ENCODE peak calls at places on chromosomes 3 and 15, in five cellular contexts. One of them, this sample, is unnamed.

GRCh38 chr15:67501836-67502461 is 19.0 kb upstream of the C15orf61 start:
- DNase-seq in epithelial cell of esophagus: peak
- DNase-seq in CD8-positive, alpha-beta T cell: no peak
- DNase-seq in WERI-Rb-1: no peak
- DNase-seq in suprapubic skin: no peak
- DNase-seq in this sample: no peak

GRCh38 chr3:48662753-48663488 is at the start of gene CELSR3:
- DNase-seq in epithelial cell of esophagus: peak
- DNase-seq in CD8-positive, alpha-beta T cell: peak
- DNase-seq in WERI-Rb-1: peak
- DNase-seq in suprapubic skin: no peak
- DNase-seq in this sample: no peak

GRCh38 chr3:20186600-20187004 is 596 bp upstream of the SGO1 start:
- DNase-seq in epithelial cell of esophagus: peak
- DNase-seq in CD8-positive, alpha-beta T cell: no peak
- DNase-seq in WERI-Rb-1: no peak
- DNase-seq in suprapubic skin: no peak
- DNase-seq in this sample: no peak

GRCh38 chr3:123026551-123027291 is 842 bp downstream of the SEMA5B start:
- DNase-seq in epithelial cell of esophagus: no peak
- DNase-seq in CD8-positive, alpha-beta T cell: no peak
- DNase-seq in WERI-Rb-1: no peak
- DNase-seq in suprapubic skin: peak
- DNase-seq in this sample: no peak

GRCh38 chr15:75174736-75175135 is 26.9 kb upstream of the C15orf39 start:
- DNase-seq in epithelial cell of esophagus: no peak
- DNase-seq in CD8-positive, alpha-beta T cell: no peak
- DNase-seq in WERI-Rb-1: no peak
- DNase-seq in suprapubic skin: no peak
- DNase-seq in this sample: no peak

GRCh38 chr15:55168350-55168974 is 28.3 kb downstream of the RSL24D1 start:
- DNase-seq in epithelial cell of esophagus: peak
- DNase-seq in CD8-positive, alpha-beta T cell: peak
- DNase-seq in WERI-Rb-1: peak
- DNase-seq in suprapubic skin: no peak
- DNase-seq in this sample: peak

GRCh38 chr3:191473766-191474198 is 12.8 kb downstream of the PYDC2 start:
- DNase-seq in epithelial cell of esophagus: no peak
- DNase-seq in CD8-positive, alpha-beta T cell: no peak
- DNase-seq in WERI-Rb-1: no peak
- DNase-seq in suprapubic skin: no peak
- DNase-seq in this sample: no peak

GRCh38 chr3:196528639-196529233 is 13.6 kb upstream of the SMCO1 start:
- DNase-seq in epithelial cell of esophagus: peak
- DNase-seq in CD8-positive, alpha-beta T cell: peak
- DNase-seq in WERI-Rb-1: no peak
- DNase-seq in suprapubic skin: no peak
- DNase-seq in this sample: peak

GRCh38 chr15:60376677-60377095 is 21.1 kb downstream of the ANXA2 start:
- DNase-seq in epithelial cell of esophagus: no peak
- DNase-seq in CD8-positive, alpha-beta T cell: no peak
- DNase-seq in WERI-Rb-1: no peak
- DNase-seq in suprapubic skin: no peak
- DNase-seq in this sample: no peak

GRCh38 chr15:32715276-32715675 is 2.5 kb upstream of the GREM1 start:
- DNase-seq in epithelial cell of esophagus: peak
- DNase-seq in CD8-positive, alpha-beta T cell: no peak
- DNase-seq in WERI-Rb-1: no peak
- DNase-seq in suprapubic skin: no peak
- DNase-seq in this sample: no peak

GRCh38 chr3:131636266-131636775 is 133.6 kb upstream of the MRPL3 start:
- DNase-seq in epithelial cell of esophagus: no peak
- DNase-seq in CD8-positive, alpha-beta T cell: no peak
- DNase-seq in WERI-Rb-1: peak
- DNase-seq in suprapubic skin: no peak
- DNase-seq in this sample: no peak

GRCh38 chr3:46663611-46664135 is 29.8 kb downstream of the ALS2CL start:
- DNase-seq in epithelial cell of esophagus: peak
- DNase-seq in CD8-positive, alpha-beta T cell: no peak
- DNase-seq in WERI-Rb-1: no peak
- DNase-seq in suprapubic skin: peak
- DNase-seq in this sample: no peak

GRCh38 chr3:81395739-81396138 is 365.7 kb downstream of the GBE1 start:
- DNase-seq in epithelial cell of esophagus: no peak
- DNase-seq in CD8-positive, alpha-beta T cell: no peak
- DNase-seq in WERI-Rb-1: peak
- DNase-seq in suprapubic skin: no peak
- DNase-seq in this sample: no peak

GRCh38 chr3:169722715-169723114 is 42.1 kb downstream of the TERC start:
- DNase-seq in epithelial cell of esophagus: no peak
- DNase-seq in CD8-positive, alpha-beta T cell: no peak
- DNase-seq in WERI-Rb-1: no peak
- DNase-seq in suprapubic skin: no peak
- DNase-seq in this sample: no peak

GRCh38 chr15:58934521-58934920 is 1.0 kb upstream of the SLTM start:
- DNase-seq in epithelial cell of esophagus: peak
- DNase-seq in CD8-positive, alpha-beta T cell: no peak
- DNase-seq in WERI-Rb-1: peak
- DNase-seq in suprapubic skin: no peak
- DNase-seq in this sample: no peak

GRCh38 chr3:173221010-173221409 is 80.0 kb upstream of the SPATA16 start:
- DNase-seq in epithelial cell of esophagus: peak
- DNase-seq in CD8-positive, alpha-beta T cell: no peak
- DNase-seq in WERI-Rb-1: no peak
- DNase-seq in suprapubic skin: no peak
- DNase-seq in this sample: no peak
- TF ChIP-seq CTCF in epithelial cell of esophagus: peak
- TF ChIP-seq CTCF in CD8-positive, alpha-beta T cell: no peak
- TF ChIP-seq CTCF in WERI-Rb-1: peak
- TF ChIP-seq CTCF in suprapubic skin: no peak
- TF ChIP-seq CTCF in this sample: peak

GRCh38 chr15:69502470-69503045 is 49.9 kb downstream of the RPLP1 start:
- DNase-seq in epithelial cell of esophagus: no peak
- DNase-seq in CD8-positive, alpha-beta T cell: no peak
- DNase-seq in WERI-Rb-1: no peak
- DNase-seq in suprapubic skin: peak
- DNase-seq in this sample: no peak
- TF ChIP-seq CTCF in epithelial cell of esophagus: no peak
- TF ChIP-seq CTCF in CD8-positive, alpha-beta T cell: no peak
- TF ChIP-seq CTCF in WERI-Rb-1: peak
- TF ChIP-seq CTCF in suprapubic skin: no peak
- TF ChIP-seq CTCF in this sample: no peak

DNA sequence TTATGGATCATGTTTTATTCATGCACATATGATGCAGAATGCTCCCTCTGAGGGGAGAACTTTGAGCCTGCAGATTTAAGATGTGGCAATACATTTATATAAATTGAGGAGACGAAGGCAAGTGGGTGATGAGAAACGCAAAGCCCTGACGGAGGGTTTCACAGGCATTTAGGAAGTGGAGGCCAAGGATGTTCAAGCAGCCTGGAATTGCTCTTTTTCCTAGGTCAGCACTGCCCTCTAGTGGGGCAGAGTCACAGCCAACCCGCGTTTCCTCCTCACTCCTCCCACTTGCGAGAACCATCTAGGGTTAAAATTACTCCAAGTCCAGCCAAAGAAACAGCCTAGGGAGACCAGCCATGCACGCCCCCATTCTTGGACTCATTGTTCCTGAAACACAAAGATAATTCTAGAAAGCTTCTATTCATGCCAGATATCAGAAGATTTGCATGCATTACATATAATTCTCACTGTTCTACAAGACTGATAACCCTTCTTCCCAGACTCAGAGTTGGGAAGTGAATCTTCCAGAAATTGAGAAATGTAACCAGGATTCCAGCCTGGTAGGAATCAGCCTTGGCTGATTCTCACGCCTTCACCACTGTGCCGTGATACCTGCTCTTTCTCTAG is 228.8 kb downstream of the SLCO3A1 start:
- DNase-seq in epithelial cell of esophagus: peak
- DNase-seq in CD8-positive, alpha-beta T cell: no peak
- DNase-seq in WERI-Rb-1: peak
- DNase-seq in suprapubic skin: no peak
- DNase-seq in this sample: peak
- TF ChIP-seq CTCF in epithelial cell of esophagus: peak
- TF ChIP-seq CTCF in CD8-positive, alpha-beta T cell: peak
- TF ChIP-seq CTCF in WERI-Rb-1: peak
- TF ChIP-seq CTCF in suprapubic skin: peak
- TF ChIP-seq CTCF in this sample: peak

GRCh38 chr3:58704745-58705144 is 38.2 kb upstream of the FAM3D start:
- DNase-seq in epithelial cell of esophagus: peak
- DNase-seq in CD8-positive, alpha-beta T cell: no peak
- DNase-seq in WERI-Rb-1: no peak
- DNase-seq in suprapubic skin: no peak
- DNase-seq in this sample: no peak

GRCh38 chr3:58711871-58712270 is 45.3 kb upstream of the FAM3D start:
- DNase-seq in epithelial cell of esophagus: no peak
- DNase-seq in CD8-positive, alpha-beta T cell: no peak
- DNase-seq in WERI-Rb-1: no peak
- DNase-seq in suprapubic skin: no peak
- DNase-seq in this sample: no peak

GRCh38 chr3:58708116-58708791 is 41.7 kb upstream of the FAM3D start:
- DNase-seq in epithelial cell of esophagus: no peak
- DNase-seq in CD8-positive, alpha-beta T cell: no peak
- DNase-seq in WERI-Rb-1: no peak
- DNase-seq in suprapubic skin: no peak
- DNase-seq in this sample: no peak

GRCh38 chr3:58706395-58706794 is 39.8 kb upstream of the FAM3D start:
- DNase-seq in epithelial cell of esophagus: no peak
- DNase-seq in CD8-positive, alpha-beta T cell: no peak
- DNase-seq in WERI-Rb-1: no peak
- DNase-seq in suprapubic skin: no peak
- DNase-seq in this sample: no peak

DNA sequence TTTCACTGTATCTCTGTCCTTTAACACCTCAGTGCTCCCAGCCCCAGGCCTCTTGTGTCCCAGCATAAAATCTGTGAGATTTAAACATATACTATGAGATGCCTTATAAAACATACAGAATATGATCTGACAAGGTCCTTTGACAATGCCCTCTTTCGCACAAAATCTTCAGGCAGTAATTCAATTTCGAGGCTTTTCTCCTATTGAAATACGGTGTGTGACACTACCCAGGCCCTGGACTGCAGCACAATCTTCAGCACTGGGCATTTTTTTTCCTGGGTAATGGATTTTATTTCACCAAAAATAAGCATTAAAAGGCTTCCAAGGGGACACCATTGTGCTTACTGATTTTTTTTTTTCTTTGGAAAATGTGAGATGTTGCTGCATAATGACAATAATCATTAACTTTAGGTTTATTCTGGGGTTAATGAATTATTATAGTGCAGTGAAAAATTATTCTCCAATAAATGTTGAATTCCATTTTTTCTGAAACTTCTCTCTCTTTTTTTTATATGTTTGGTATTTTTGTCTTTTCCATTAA is 40.9 kb upstream of the FAM3D start:
- DNase-seq in epithelial cell of esophagus: no peak
- DNase-seq in CD8-positive, alpha-beta T cell: no peak
- DNase-seq in WERI-Rb-1: no peak
- DNase-seq in suprapubic skin: no peak
- DNase-seq in this sample: no peak
- TF ChIP-seq CTCF in epithelial cell of esophagus: no peak
- TF ChIP-seq CTCF in CD8-positive, alpha-beta T cell: no peak
- TF ChIP-seq CTCF in WERI-Rb-1: no peak
- TF ChIP-seq CTCF in suprapubic skin: no peak
- TF ChIP-seq CTCF in this sample: no peak

GRCh38 chr15:80265021-80265420 is 13.0 kb upstream of the CTXND1 start:
- DNase-seq in epithelial cell of esophagus: peak
- DNase-seq in CD8-positive, alpha-beta T cell: no peak
- DNase-seq in WERI-Rb-1: no peak
- DNase-seq in suprapubic skin: no peak
- DNase-seq in this sample: no peak

GRCh38 chr15:80266113-80266512 is 14.1 kb upstream of the CTXND1 start:
- DNase-seq in epithelial cell of esophagus: no peak
- DNase-seq in CD8-positive, alpha-beta T cell: no peak
- DNase-seq in WERI-Rb-1: no peak
- DNase-seq in suprapubic skin: no peak
- DNase-seq in this sample: no peak

GRCh38 chr15:80266745-80267144 is 14.7 kb upstream of the CTXND1 start:
- DNase-seq in epithelial cell of esophagus: no peak
- DNase-seq in CD8-positive, alpha-beta T cell: no peak
- DNase-seq in WERI-Rb-1: no peak
- DNase-seq in suprapubic skin: no peak
- DNase-seq in this sample: no peak

GRCh38 chr15:80260566-80260965 is 8.6 kb upstream of the CTXND1 start:
- DNase-seq in epithelial cell of esophagus: no peak
- DNase-seq in CD8-positive, alpha-beta T cell: no peak
- DNase-seq in WERI-Rb-1: no peak
- DNase-seq in suprapubic skin: no peak
- DNase-seq in this sample: no peak

DNA sequence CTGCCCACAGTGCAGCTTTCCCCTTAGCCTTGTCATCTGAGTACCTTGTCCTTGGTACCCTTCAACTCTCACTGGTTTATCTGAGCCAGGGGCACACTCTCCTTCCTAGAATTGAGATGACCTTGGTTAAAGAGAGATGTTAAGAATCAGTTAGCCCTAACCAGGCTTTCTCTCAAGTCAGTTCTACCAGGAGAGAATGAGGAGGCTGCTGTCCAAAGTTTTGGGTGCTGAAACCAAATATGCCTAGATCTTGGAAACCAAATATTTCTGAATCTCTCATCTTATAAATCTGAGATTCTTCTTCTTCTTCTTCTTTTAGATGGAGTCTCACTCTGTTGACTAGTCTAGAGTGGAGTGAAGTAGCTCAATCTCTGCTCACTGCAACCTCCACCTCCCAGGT is 12.0 kb upstream of the CTXND1 start:
- DNase-seq in epithelial cell of esophagus: peak
- DNase-seq in CD8-positive, alpha-beta T cell: no peak
- DNase-seq in WERI-Rb-1: no peak
- DNase-seq in suprapubic skin: no peak
- DNase-seq in this sample: no peak
- TF ChIP-seq CTCF in epithelial cell of esophagus: no peak
- TF ChIP-seq CTCF in CD8-positive, alpha-beta T cell: no peak
- TF ChIP-seq CTCF in WERI-Rb-1: no peak
- TF ChIP-seq CTCF in suprapubic skin: no peak
- TF ChIP-seq CTCF in this sample: no peak

This sample was measured in D721Med.